ENCODE peak calls at places on chromosomes 1 and 21, in four cellular contexts. W is sigmoid colon, O is prostate gland, L is activated B cell treated with CpG ODN at 0.5 μM for 24 hours. Q is an unnamed sample.

GRCh38 chr1:164602480-164603093 is 43.6 kb downstream of the PBX1 start:
- DNase-seq in W (peak), O (peak), L (no peak), Q (no peak)

GRCh38 chr21:35565204-35565611 is 495.1 kb downstream of the SETD4 start:
- DNase-seq in W (no peak), O (no peak), L (no peak), Q (no peak)

GRCh38 chr21:43884012-43884860 is 19.2 kb downstream of the AGPAT3 start:
- DNase-seq in W (no peak), O (no peak), L (no peak), Q (no peak)

GRCh38 chr21:41614456-41615010 is 106.6 kb upstream of the TMPRSS2 start:
- DNase-seq in W (no peak), O (no peak), L (no peak), Q (no peak)

GRCh38 chr1:84379128-84379527 is 19.2 kb upstream of the DNASE2B start:
- DNase-seq in W (no peak), O (no peak), L (no peak), Q (no peak)

GRCh38 chr1:148362141-148362929 is 120.8 kb downstream of the PPIAL4G start:
- DNase-seq in W (no peak), O (no peak), L (no peak), Q (no peak)

GRCh38 chr1:152743371-152744145 is 14.3 kb upstream of the KPRP start:
- DNase-seq in W (no peak), O (no peak), L (no peak), Q (no peak)

GRCh38 chr1:111202707-111203623 is 2.5 kb upstream of the DENND2D start:
- DNase-seq in W (no peak), O (no peak), L (no peak), Q (no peak)

GRCh38 chr1:244865028-244865371 is 657 bp upstream of the HNRNPU start:
- DNase-seq in W (peak), O (no peak), L (no peak), Q (no peak)

GRCh38 chr1:10168912-10169514 is 41.4 kb upstream of the KIF1B start:
- DNase-seq in W (no peak), O (no peak), L (no peak), Q (no peak)

GRCh38 chr1:231966983-231967382 is 340.4 kb downstream of the DISC1 start:
- DNase-seq in W (no peak), O (no peak), L (no peak), Q (no peak)
- TF ChIP-seq CTCF in W (no peak), O (no peak), L (no peak), Q (no peak)

DNA sequence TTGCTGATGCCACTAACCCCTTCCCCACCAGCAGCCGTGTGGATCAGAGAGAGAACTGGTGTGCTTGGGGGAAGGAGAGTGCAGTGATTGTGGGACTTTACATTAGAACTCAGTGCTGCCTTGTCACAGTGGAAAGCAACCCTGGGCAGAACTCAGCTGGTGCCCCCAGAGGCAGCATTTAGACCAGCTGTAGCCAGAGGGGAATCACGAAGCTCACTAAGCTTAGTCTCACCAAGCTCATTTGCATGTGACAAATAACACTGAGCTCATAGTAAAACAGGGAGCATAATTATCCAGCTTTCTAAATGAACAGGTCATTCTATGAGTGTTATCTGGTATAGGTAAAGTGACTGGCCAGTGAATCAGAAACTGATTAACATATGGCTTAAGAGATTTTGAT is 9.8 kb upstream of the SMAP2 start:
- DNase-seq in W (no peak), O (no peak), L (peak), Q (no peak)
- TF ChIP-seq CTCF in W (no peak), O (no peak), L (no peak), Q (no peak)

GRCh38 chr1:115592264-115592663 is 49.5 kb upstream of the VANGL1 start:
- DNase-seq in W (no peak), O (no peak), L (no peak), Q (no peak)
- TF ChIP-seq CTCF in W (no peak), O (no peak), L (no peak), Q (peak)

DNA sequence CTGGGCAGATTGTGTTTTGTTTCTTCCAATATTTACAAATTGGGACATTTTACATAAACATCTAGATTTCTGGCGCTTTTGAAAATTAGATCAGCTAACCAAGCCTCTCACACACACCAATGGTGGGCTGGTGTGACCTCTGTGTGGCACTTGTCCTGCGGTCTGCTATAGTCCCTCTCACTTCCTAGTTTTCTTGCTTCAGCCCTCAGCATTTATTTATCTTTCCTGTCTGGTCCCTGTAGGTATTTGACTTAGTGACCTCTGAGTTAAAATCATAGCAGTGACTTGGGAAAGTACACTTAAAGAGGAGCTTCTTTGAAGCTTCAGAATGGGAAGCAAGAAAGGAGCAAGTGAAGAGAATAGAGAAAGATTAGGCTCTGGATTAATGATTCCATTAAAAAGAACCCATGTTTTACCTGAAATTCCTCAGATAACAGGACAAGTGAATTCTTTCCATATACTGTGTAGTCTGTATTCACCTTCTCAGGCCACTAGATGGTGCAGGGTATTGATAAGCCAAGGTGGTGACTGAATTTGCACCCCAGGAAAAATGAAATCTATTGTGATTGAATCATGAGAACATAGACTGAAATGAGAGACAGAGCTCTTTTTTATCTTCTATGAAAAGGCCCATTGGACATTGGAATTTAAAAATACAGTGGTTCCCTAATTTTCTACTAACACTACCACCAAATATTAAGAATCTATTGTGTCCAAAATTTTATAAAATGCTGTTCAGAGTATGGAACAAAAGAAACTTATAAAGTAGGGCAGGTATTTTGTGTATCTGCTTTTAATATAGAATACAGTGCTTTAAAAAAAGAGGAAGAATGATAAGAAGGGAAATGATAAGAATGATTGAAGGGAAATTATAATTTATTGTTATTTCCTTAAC is 7.1 kb upstream of the DIPK1A start:
- DNase-seq in W (no peak), O (no peak), L (no peak), Q (no peak)
- TF ChIP-seq CTCF in W (peak), O (peak), L (peak), Q (peak)

GRCh38 chr1:232689714-232690113 is 59.8 kb upstream of the SIPA1L2 start:
- DNase-seq in W (no peak), O (no peak), L (no peak), Q (no peak)

GRCh38 chr1:232697191-232697590 is 67.3 kb upstream of the SIPA1L2 start:
- DNase-seq in W (no peak), O (peak), L (no peak), Q (no peak)

GRCh38 chr1:232694475-232694874 is 64.5 kb upstream of the SIPA1L2 start:
- DNase-seq in W (no peak), O (no peak), L (no peak), Q (no peak)

GRCh38 chr1:232699814-232700213 is 69.9 kb upstream of the SIPA1L2 start:
- DNase-seq in W (no peak), O (no peak), L (no peak), Q (no peak)

GRCh38 chr1:232695626-232696025 is 65.7 kb upstream of the SIPA1L2 start:
- DNase-seq in W (no peak), O (peak), L (no peak), Q (no peak)
- TF ChIP-seq CTCF in W (no peak), O (no peak), L (no peak), Q (no peak)

GRCh38 chr1:182614796-182615451 is 10.7 kb upstream of the RGS16 start:
- DNase-seq in W (peak), O (peak), L (peak), Q (no peak)
- TF ChIP-seq CTCF in W (no peak), O (no peak), L (no peak), Q (no peak)

GRCh38 chr1:67261646-67262045 is 46.0 kb upstream of the IL12RB2 start:
- DNase-seq in W (no peak), O (no peak), L (no peak), Q (no peak)
- TF ChIP-seq CTCF in W (no peak), O (no peak), L (no peak), Q (peak)

Q was measured in chondrocyte.